ENCODE peak calls at places on chromosomes 6 and 20, in nine cellular contexts. K is psoas muscle; Z is NB4; E is mesendoderm; J is A673; H is CD4-positive, CD25-positive, alpha-beta regulatory T cell; L is astrocyte of the cerebellum; Y is CD8-positive, alpha-beta memory T cell; Q is sigmoid colon. X is an unnamed sample.

GRCh38 chr6:6712258-6712978 is 123.9 kb downstream of the LY86 start:
- DNase-seq in K (peak), Z (peak), E (no peak), J (no peak), H (no peak), L (peak), Y (no peak), Q (no peak), X (peak)

GRCh38 chr20:62775206-62775605 is 21.1 kb upstream of the MRGBP start:
- DNase-seq in K (no peak), Z (no peak), E (no peak), J (no peak), H (no peak), L (no peak), Y (no peak), Q (no peak), X (no peak)

GRCh38 chr20:51902933-51903332 is 100.6 kb upstream of the SALL4 start:
- DNase-seq in K (no peak), Z (no peak), E (no peak), J (no peak), H (no peak), L (no peak), Y (no peak), Q (no peak), X (no peak)

GRCh38 chr20:14716251-14716650 is 378.8 kb upstream of the FLRT3 start:
- DNase-seq in K (no peak), Z (no peak), E (peak), J (no peak), H (no peak), L (no peak), Y (no peak), Q (no peak), X (no peak)

GRCh38 chr20:59004763-59005522 is 2.1 kb downstream of the CTSZ start:
- DNase-seq in K (peak), Z (peak), E (no peak), J (peak), H (peak), L (no peak), Y (peak), Q (peak), X (peak)

GRCh38 chr6:41337709-41338108 is 2.3 kb downstream of the NCR2 start:
- DNase-seq in K (no peak), Z (no peak), E (no peak), J (no peak), H (no peak), L (no peak), Y (no peak), Q (no peak), X (no peak)

GRCh38 chr20:23047738-23048214 is 1.7 kb downstream of the THBD start:
- DNase-seq in K (peak), Z (no peak), E (peak), J (no peak), H (no peak), L (no peak), Y (no peak), Q (no peak), X (peak)

GRCh38 chr20:22719250-22719649 is 134.9 kb upstream of the FOXA2 start:
- DNase-seq in K (no peak), Z (no peak), E (peak), J (no peak), H (no peak), L (no peak), Y (no peak), Q (no peak), X (peak)

GRCh38 chr6:95292011-95292410 is 285.3 kb upstream of the MANEA start:
- DNase-seq in K (no peak), Z (no peak), E (no peak), J (no peak), H (no peak), L (no peak), Y (no peak), Q (no peak), X (no peak)

GRCh38 chr6:93786474-93787330 is 367.3 kb upstream of the EPHA7 start:
- DNase-seq in K (no peak), Z (no peak), E (peak), J (peak), H (no peak), L (no peak), Y (no peak), Q (no peak), X (no peak)

GRCh38 chr6:137820425-137820824 is 46.6 kb upstream of the TNFAIP3 start:
- DNase-seq in K (no peak), Z (no peak), E (no peak), J (no peak), H (no peak), L (no peak), Y (no peak), Q (no peak), X (no peak)

GRCh38 chr6:53326372-53327016 is 22.3 kb downstream of the ELOVL5 start:
- DNase-seq in K (peak), Z (peak), E (peak), J (peak), H (no peak), L (peak), Y (no peak), Q (peak), X (no peak)

GRCh38 chr20:41329435-41330342 is 10.9 kb upstream of the LPIN3 start:
- DNase-seq in K (peak), Z (peak), E (peak), J (peak), H (no peak), L (peak), Y (peak), Q (peak), X (peak)
- H3K4me3 ChIP-seq in K (peak), Z (no peak), E (no peak), J (no peak), H (no peak), L (no peak), Y (peak), Q (no peak), X (no peak)

GRCh38 chr6:128508588-128509296 is 11.7 kb downstream of the PTPRK start:
- DNase-seq in K (no peak), Z (peak), E (no peak), J (peak), H (no peak), L (no peak), Y (no peak), Q (no peak), X (no peak)
- H3K4me3 ChIP-seq in K (no peak), Z (no peak), E (no peak), J (no peak), H (no peak), L (no peak), Y (no peak), Q (no peak), X (no peak)

GRCh38 chr20:16619953-16620352 is 46.7 kb upstream of the KIF16B start:
- DNase-seq in K (no peak), Z (no peak), E (no peak), J (no peak), H (no peak), L (no peak), Y (no peak), Q (no peak), X (no peak)

GRCh38 chr20:16615199-16615598 is 42.0 kb upstream of the KIF16B start:
- DNase-seq in K (no peak), Z (no peak), E (no peak), J (peak), H (no peak), L (peak), Y (no peak), Q (no peak), X (no peak)

GRCh38 chr20:16613954-16614353 is 40.7 kb upstream of the KIF16B start:
- DNase-seq in K (no peak), Z (no peak), E (no peak), J (no peak), H (no peak), L (no peak), Y (no peak), Q (no peak), X (no peak)

GRCh38 chr20:16620961-16621360 is 47.7 kb upstream of the KIF16B start:
- DNase-seq in K (no peak), Z (no peak), E (peak), J (no peak), H (no peak), L (no peak), Y (no peak), Q (no peak), X (no peak)

DNA sequence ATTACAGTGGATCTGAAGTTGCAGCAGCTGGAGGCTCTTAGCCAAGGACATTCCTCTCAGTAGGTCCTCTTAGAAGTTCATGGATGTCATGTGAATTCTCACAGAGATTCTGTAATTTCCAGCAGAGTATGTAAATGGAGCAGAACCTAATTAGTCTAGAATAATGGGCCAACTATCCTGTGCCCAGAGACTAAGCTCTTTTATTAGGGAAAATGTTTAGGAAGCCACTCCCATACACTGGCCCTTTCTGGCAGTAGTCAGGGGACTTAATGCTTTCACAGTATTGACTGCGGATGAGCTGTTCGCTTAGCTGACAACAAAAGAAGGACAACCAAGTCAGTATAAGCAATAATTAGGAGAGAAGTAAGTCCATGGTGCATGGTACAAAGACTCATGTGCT is 43.8 kb upstream of the KIF16B start:
- DNase-seq in K (no peak), Z (no peak), E (no peak), J (no peak), H (no peak), L (no peak), Y (no peak), Q (no peak), X (no peak)
- H3K4me3 ChIP-seq in K (no peak), Z (no peak), E (no peak), J (no peak), H (no peak), L (no peak), Y (no peak), Q (no peak), X (no peak)

GRCh38 chr20:43911066-43911465 is 3.6 kb upstream of the TOX2 start:
- DNase-seq in K (no peak), Z (peak), E (peak), J (no peak), H (no peak), L (peak), Y (no peak), Q (no peak), X (no peak)
- H3K4me3 ChIP-seq in K (no peak), Z (no peak), E (no peak), J (no peak), H (no peak), L (no peak), Y (no peak), Q (no peak), X (no peak)

GRCh38 chr6:47041741-47042140 is 391 bp downstream of the ADGRF1 start:
- DNase-seq in K (no peak), Z (no peak), E (no peak), J (no peak), H (no peak), L (no peak), Y (no peak), Q (no peak), X (no peak)
- H3K4me3 ChIP-seq in K (no peak), Z (no peak), E (no peak), J (no peak), H (no peak), L (no peak), Y (no peak), Q (no peak), X (no peak)

GRCh38 chr20:18724788-18725476 is 88.7 kb upstream of the SCP2D1 start:
- DNase-seq in K (no peak), Z (no peak), E (no peak), J (no peak), H (no peak), L (no peak), Y (no peak), Q (no peak), X (no peak)

GRCh38 chr20:18728867-18729224 is 84.7 kb upstream of the SCP2D1 start:
- DNase-seq in K (no peak), Z (no peak), E (no peak), J (no peak), H (no peak), L (no peak), Y (no peak), Q (no peak), X (no peak)

GRCh38 chr20:18729426-18729825 is 84.2 kb upstream of the SCP2D1 start:
- DNase-seq in K (no peak), Z (no peak), E (no peak), J (no peak), H (no peak), L (no peak), Y (no peak), Q (no peak), X (no peak)

GRCh38 chr20:18727032-18727508 is 86.5 kb upstream of the SCP2D1 start:
- DNase-seq in K (no peak), Z (no peak), E (peak), J (no peak), H (no peak), L (no peak), Y (no peak), Q (no peak), X (no peak)

GRCh38 chr20:18728165-18728866 is 85.3 kb upstream of the SCP2D1 start:
- DNase-seq in K (no peak), Z (no peak), E (no peak), J (no peak), H (no peak), L (no peak), Y (no peak), Q (no peak), X (no peak)
- H3K4me3 ChIP-seq in K (no peak), Z (no peak), E (no peak), J (no peak), H (no peak), L (no peak), Y (no peak), Q (no peak), X (no peak)

X was measured in stomach.